ENCODE peak calls at places on chromosomes 5 and 9, in four cellular contexts. M is left ventricle myocardium inferior; A is astrocyte; S is effector memory CD4-positive, alpha-beta T cell. G is an unnamed sample.

GRCh38 chr5:152488869-152489268 is 83.8 kb upstream of the NMUR2 start:
- DNase-seq in M (no peak), A (no peak), S (no peak), G (no peak)

GRCh38 chr9:75181748-75182147 is 93.4 kb downstream of the OSTF1 start:
- DNase-seq in M (no peak), A (peak), S (no peak), G (no peak)

GRCh38 chr9:131734165-131734610 is 5.7 kb downstream of the RAPGEF1 start:
- DNase-seq in M (peak), A (no peak), S (peak), G (peak)

GRCh38 chr9:127936347-127936852 is 1.3 kb downstream of the DPM2 start:
- DNase-seq in M (no peak), A (no peak), S (no peak), G (no peak)

GRCh38 chr5:38650540-38651275 is 94.3 kb upstream of the LIFR start:
- DNase-seq in M (no peak), A (peak), S (no peak), G (no peak)

GRCh38 chr5:138662599-138662998 is 87.4 kb upstream of the HSPA9 start:
- DNase-seq in M (no peak), A (no peak), S (no peak), G (peak)

GRCh38 chr5:129972774-129973173 is 68.5 kb downstream of the CHSY3 start:
- DNase-seq in M (no peak), A (no peak), S (no peak), G (no peak)

GRCh38 chr9:132973713-132974112 is 4.8 kb upstream of the GFI1B start:
- DNase-seq in M (no peak), A (no peak), S (no peak), G (peak)

GRCh38 chr9:72527801-72528195 is 6.4 kb downstream of the TMC1 start:
- DNase-seq in M (no peak), A (no peak), S (no peak), G (no peak)

GRCh38 chr9:16341176-16341575 is 529.3 kb downstream of the BNC2 start:
- DNase-seq in M (no peak), A (peak), S (no peak), G (no peak)

GRCh38 chr5:144203750-144204596 is 33.3 kb downstream of the KCTD16 start:
- DNase-seq in M (no peak), A (peak), S (no peak), G (peak)

GRCh38 chr5:123035320-123035949 is 1.1 kb downstream of the PPIC start:
- DNase-seq in M (peak), A (peak), S (no peak), G (no peak)

GRCh38 chr5:116442095-116442534 is 132.5 kb downstream of the SEMA6A start:
- DNase-seq in M (peak), A (peak), S (no peak), G (no peak)

GRCh38 chr9:36316629-36317317 is 58.5 kb upstream of the GNE start:
- DNase-seq in M (no peak), A (peak), S (no peak), G (no peak)

GRCh38 chr5:165805756-165806155 is 2300.3 kb downstream of the MAT2B start:
- DNase-seq in M (no peak), A (no peak), S (no peak), G (no peak)

GRCh38 chr9:16625831-16626230 is 244.6 kb downstream of the BNC2 start:
- DNase-seq in M (no peak), A (peak), S (no peak), G (no peak)

GRCh38 chr9:137367506-137368430 is 55.2 kb downstream of the EXD3 start:
- DNase-seq in M (no peak), A (no peak), S (no peak), G (no peak)

GRCh38 chr5:116709082-116709481 is 134.5 kb upstream of the SEMA6A start:
- DNase-seq in M (no peak), A (no peak), S (no peak), G (no peak)

GRCh38 chr5:64971538-64971937 is 202.8 kb downstream of the CWC27 start:
- DNase-seq in M (no peak), A (no peak), S (no peak), G (no peak)

GRCh38 chr9:136441681-136442245 is 2.1 kb upstream of the INPP5E start:
- DNase-seq in M (no peak), A (no peak), S (no peak), G (no peak)

DNA sequence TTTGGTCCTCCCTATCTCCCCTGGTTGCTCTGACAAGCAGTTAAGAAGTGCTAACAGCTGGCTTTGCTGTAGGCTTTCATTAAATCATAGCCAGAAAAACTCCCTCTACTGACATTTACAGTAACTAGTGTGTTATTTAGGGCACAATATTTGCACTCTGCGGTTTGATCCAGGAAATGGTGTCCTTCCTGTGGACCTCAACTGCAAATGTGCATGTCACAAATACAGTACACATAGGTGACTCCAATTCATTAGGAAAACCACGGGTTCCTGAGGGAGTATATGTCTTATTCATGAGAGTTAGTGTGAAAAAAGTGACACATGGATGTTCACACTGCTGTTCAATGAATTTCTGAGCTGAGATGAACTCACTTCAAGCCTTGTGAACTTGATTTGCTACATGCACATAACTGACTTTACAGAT is 281.6 kb downstream of the EFNA5 start:
- DNase-seq in M (no peak), A (peak), S (no peak), G (peak)
- H3K27ac ChIP-seq in M (peak), A (peak), S (no peak), G (peak)

DNA sequence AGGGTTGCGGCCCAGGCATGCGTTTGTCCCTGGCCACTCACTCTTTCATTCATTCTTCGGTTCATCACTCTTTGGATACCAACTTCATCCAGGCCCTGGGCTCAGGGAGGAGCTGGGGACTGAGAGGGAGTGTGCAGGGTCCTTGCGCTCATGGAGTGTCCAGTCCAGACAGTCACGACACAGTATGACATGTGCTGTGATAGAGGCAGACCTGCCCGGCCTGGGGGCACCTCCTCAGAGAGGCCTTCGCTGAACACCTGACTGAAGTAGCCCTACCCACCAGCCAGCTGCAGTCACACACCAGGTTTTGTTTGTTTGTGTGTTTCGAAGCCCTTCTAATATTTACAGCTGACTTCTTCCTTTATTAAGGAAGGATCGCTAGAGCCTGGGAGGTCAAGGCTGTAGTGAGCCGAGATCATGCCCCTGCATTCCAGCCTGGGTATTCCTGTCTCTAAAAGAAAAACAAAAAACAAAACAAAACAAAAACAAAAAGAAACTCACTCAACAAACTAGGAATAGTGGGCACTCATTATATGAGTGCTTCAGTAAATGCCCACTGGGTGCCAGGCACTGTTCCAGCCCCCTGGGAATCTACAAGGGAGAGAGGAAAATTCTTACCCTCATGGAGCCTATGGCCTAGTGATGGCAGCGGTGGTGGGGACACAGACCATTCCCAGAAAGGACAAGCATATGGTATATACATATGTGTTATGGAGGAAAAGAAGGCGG is 6.3 kb upstream of the PSD2 start:
- DNase-seq in M (no peak), A (no peak), S (no peak), G (no peak)
- H3K27ac ChIP-seq in M (peak), A (no peak), S (no peak), G (no peak)

GRCh38 chr5:171847026-171847425 is 61.4 kb downstream of the SMIM23 start:
- DNase-seq in M (no peak), A (no peak), S (no peak), G (no peak)

GRCh38 chr5:171848006-171848405 is 62.4 kb downstream of the SMIM23 start:
- DNase-seq in M (no peak), A (no peak), S (no peak), G (no peak)

GRCh38 chr5:171845040-171845439 is 59.4 kb downstream of the SMIM23 start:
- DNase-seq in M (no peak), A (no peak), S (no peak), G (no peak)

GRCh38 chr5:171848487-171848886 is 62.9 kb downstream of the SMIM23 start:
- DNase-seq in M (no peak), A (no peak), S (no peak), G (no peak)

DNA sequence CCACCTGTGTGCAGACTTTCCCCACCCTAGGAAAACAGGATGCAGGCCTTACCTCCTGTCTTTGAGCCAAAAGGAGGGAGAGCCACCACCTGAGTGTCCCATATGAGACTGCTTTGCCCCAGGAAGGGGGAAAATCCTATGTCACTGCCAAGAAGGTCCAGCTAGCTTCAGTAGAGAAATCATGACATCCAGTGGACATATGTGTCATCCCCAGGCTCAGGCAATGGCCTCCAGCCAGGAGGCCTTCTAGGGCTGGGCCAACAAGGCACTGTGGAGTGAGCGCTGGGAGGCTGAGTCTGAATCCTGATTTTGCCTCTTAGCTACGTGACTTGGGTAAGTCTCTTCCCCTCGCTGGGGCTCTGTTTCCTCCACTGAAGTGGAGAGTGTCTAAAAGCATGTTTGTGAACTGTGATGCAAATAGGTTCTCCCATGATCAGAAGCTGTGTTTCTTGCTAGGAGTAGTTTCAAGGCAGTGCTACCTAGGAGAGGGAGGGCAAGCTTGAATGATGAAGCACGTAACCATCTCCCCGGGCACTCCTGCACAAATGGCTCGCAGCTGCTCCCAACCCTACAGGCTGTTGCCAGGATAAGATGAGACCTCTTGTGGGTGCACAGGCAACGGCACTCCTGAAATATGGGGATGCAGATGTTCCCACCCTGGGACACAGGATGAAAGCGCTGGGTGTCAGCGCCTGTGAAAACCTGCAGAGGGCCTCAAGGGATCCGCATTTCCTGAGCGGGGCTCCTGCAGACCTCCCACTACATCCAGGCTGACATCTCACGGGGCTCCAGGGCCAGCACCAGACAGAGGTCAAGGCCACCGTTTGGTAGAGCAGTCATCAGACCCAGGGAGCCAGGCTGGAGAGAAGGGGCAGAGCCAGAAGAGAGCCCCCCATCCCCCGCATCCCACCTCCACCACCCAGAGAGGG is 60.5 kb downstream of the SMIM23 start:
- DNase-seq in M (peak), A (no peak), S (no peak), G (no peak)
- H3K27ac ChIP-seq in M (peak), A (no peak), S (no peak), G (no peak)

GRCh38 chr5:111495159-111495558 is 17.2 kb downstream of the STARD4 start:
- DNase-seq in M (no peak), A (no peak), S (no peak), G (no peak)
- H3K27ac ChIP-seq in M (no peak), A (no peak), S (no peak), G (no peak)

GRCh38 chr9:124908098-124908497 is 32.8 kb downstream of the GOLGA1 start:
- DNase-seq in M (no peak), A (no peak), S (no peak), G (no peak)
- H3K27ac ChIP-seq in M (no peak), A (no peak), S (no peak), G (no peak)

GRCh38 chr5:16903480-16904300 is 32.4 kb downstream of the MYO10 start:
- DNase-seq in M (no peak), A (no peak), S (no peak), G (no peak)
- H3K27ac ChIP-seq in M (no peak), A (no peak), S (no peak), G (no peak)

GRCh38 chr5:131720714-131721113 is 76.1 kb downstream of the FNIP1 start:
- DNase-seq in M (no peak), A (peak), S (no peak), G (no peak)

GRCh38 chr5:131718487-131719014 is 78.3 kb downstream of the FNIP1 start:
- DNase-seq in M (no peak), A (no peak), S (no peak), G (no peak)

GRCh38 chr5:131716650-131717049 is 80.2 kb downstream of the FNIP1 start:
- DNase-seq in M (no peak), A (no peak), S (no peak), G (no peak)
- H3K27ac ChIP-seq in M (no peak), A (no peak), S (no peak), G (no peak)

G was measured in DND-41.